ENCODE peak calls at places on chromosome 12, in four cellular contexts. L, P, C and S are unnamed samples.

GRCh38 chr12:98345308-98345876 is 170.0 kb upstream of the TMPO start:
- DNase-seq in L (no peak), P (no peak), C (no peak), S (no peak)

GRCh38 chr12:49059385-49060232 is 985 bp downstream of the KMT2D start:
- DNase-seq in L (no peak), P (peak; percentile 43), C (no peak), S (peak; percentile 47)

GRCh38 chr12:120094485-120094884 is 22.1 kb downstream of the RAB35 start:
- DNase-seq in L (no peak), P (no peak), C (no peak), S (no peak)

GRCh38 chr12:55970775-55971174 is 3.1 kb upstream of the RAB5B start:
- DNase-seq in L (no peak), P (no peak), C (no peak), S (no peak)

GRCh38 chr12:98983647-98984046 is 338.6 kb downstream of the APAF1 start:
- DNase-seq in L (peak; percentile 19), P (no peak), C (no peak), S (no peak)

GRCh38 chr12:80268924-80269749 is 169.8 kb downstream of the OTOGL start:
- DNase-seq in L (peak; percentile 44), P (peak; percentile 51), C (no peak), S (peak; percentile 94)

GRCh38 chr12:99453831-99454538 is 193.6 kb upstream of the GARIN6 start:
- DNase-seq in L (no peak), P (no peak), C (no peak), S (peak; percentile 50)

GRCh38 chr12:74401966-74402365 is 135.7 kb upstream of the ATXN7L3B start:
- DNase-seq in L (no peak), P (no peak), C (no peak), S (no peak)

GRCh38 chr12:23186950-23187349 is 562.0 kb downstream of the ETNK1 start:
- DNase-seq in L (no peak), P (no peak), C (no peak), S (no peak)

GRCh38 chr12:132581348-132582057 is 28.9 kb downstream of the LRCOL1 start:
- DNase-seq in L (no peak), P (no peak), C (no peak), S (no peak)

GRCh38 chr12:92382383-92382878 is 236.8 kb upstream of the BTG1 start:
- DNase-seq in L (no peak), P (no peak), C (no peak), S (no peak)

GRCh38 chr12:105741786-105742566 is 396.8 kb downstream of the NUAK1 start:
- DNase-seq in L (peak; percentile 59), P (no peak), C (no peak), S (no peak)

GRCh38 chr12:126112141-126112540 is 1046.9 kb downstream of the AACS start:
- DNase-seq in L (no peak), P (no peak), C (no peak), S (no peak)

GRCh38 chr12:13049816-13050215 is 5.6 kb downstream of the FAM234B start:
- DNase-seq in L (peak; percentile 39), P (no peak), C (no peak), S (no peak)

GRCh38 chr12:79512068-79512467 is 178.7 kb downstream of the PAWR start:
- DNase-seq in L (no peak), P (no peak), C (no peak), S (no peak)

GRCh38 chr12:56634837-56635538 is 4.9 kb upstream of the BAZ2A start:
- DNase-seq in L (peak; percentile 74), P (peak; percentile 95), C (peak; percentile 76), S (peak; percentile 98)

GRCh38 chr12:29778531-29778930 is 5.2 kb downstream of the TMTC1 start:
- DNase-seq in L (no peak), P (no peak), C (no peak), S (no peak)

GRCh38 chr12:52037248-52037861 is 13.9 kb upstream of the NR4A1 start:
- DNase-seq in L (peak; percentile 62), P (no peak), C (peak; percentile 53), S (peak; percentile 59)

GRCh38 chr12:107362960-107363359 is 269.6 kb upstream of the CRY1 start:
- DNase-seq in L (no peak), P (no peak), C (no peak), S (no peak)

GRCh38 chr12:8108808-8109398 is 14.5 kb upstream of the CLEC4A start:
- DNase-seq in L (peak; percentile 71), P (peak; percentile 84), C (peak; percentile 81), S (peak; percentile 86)

GRCh38 chr12:79174656-79175055 is 310.1 kb downstream of the SYT1 start:
- DNase-seq in L (peak; percentile 58), P (peak; percentile 38), C (no peak), S (peak; percentile 59)

GRCh38 chr12:14836336-14837210 is 6.8 kb downstream of the ART4 start:
- DNase-seq in L (peak; percentile 71), P (peak; percentile 45), C (no peak), S (peak; percentile 93)

GRCh38 chr12:127802271-127802670 is 464.7 kb upstream of the TMEM132C start:
- DNase-seq in L (no peak), P (no peak), C (no peak), S (no peak)

GRCh38 chr12:57452181-57452936 is 2.7 kb upstream of the INHBE start:
- DNase-seq in L (peak; percentile 42), P (no peak), C (no peak), S (no peak)